ENCODE peak calls at places on chromosome 10, in ten cellular contexts. One of them, this sample, is unnamed.

GRCh38 chr10:546971-547590 is 142.4 kb downstream of the DIP2C start:
- DNase-seq in AG10803: no peak
- DNase-seq in fibroblast of mammary gland: no peak
- DNase-seq in MM.1S: no peak
- DNase-seq in lower lobe of right lung: no peak
- DNase-seq in CD4-positive, alpha-beta T cell: no peak
- DNase-seq in glutamatergic neuron: no peak
- DNase-seq in lower leg skin: peak
- DNase-seq in heart right ventricle: no peak
- DNase-seq in fibroblast of lung: no peak
- DNase-seq in this sample: no peak

GRCh38 chr10:79252450-79252849 is 94.8 kb upstream of the PPIF start:
- DNase-seq in AG10803: no peak
- DNase-seq in fibroblast of mammary gland: no peak
- DNase-seq in MM.1S: no peak
- DNase-seq in lower lobe of right lung: no peak
- DNase-seq in CD4-positive, alpha-beta T cell: no peak
- DNase-seq in glutamatergic neuron: no peak
- DNase-seq in lower leg skin: no peak
- DNase-seq in heart right ventricle: no peak
- DNase-seq in fibroblast of lung: no peak
- DNase-seq in this sample: no peak

GRCh38 chr10:94108200-94108599 is 114.5 kb downstream of the PLCE1 start:
- DNase-seq in AG10803: peak
- DNase-seq in fibroblast of mammary gland: peak
- DNase-seq in MM.1S: no peak
- DNase-seq in lower lobe of right lung: no peak
- DNase-seq in CD4-positive, alpha-beta T cell: no peak
- DNase-seq in glutamatergic neuron: no peak
- DNase-seq in lower leg skin: no peak
- DNase-seq in heart right ventricle: no peak
- DNase-seq in fibroblast of lung: peak
- DNase-seq in this sample: peak

GRCh38 chr10:87579563-87579962 is 74.9 kb downstream of the MINPP1 start:
- DNase-seq in AG10803: no peak
- DNase-seq in fibroblast of mammary gland: peak
- DNase-seq in MM.1S: no peak
- DNase-seq in lower lobe of right lung: no peak
- DNase-seq in CD4-positive, alpha-beta T cell: no peak
- DNase-seq in glutamatergic neuron: no peak
- DNase-seq in lower leg skin: no peak
- DNase-seq in heart right ventricle: no peak
- DNase-seq in fibroblast of lung: peak
- DNase-seq in this sample: no peak

GRCh38 chr10:129911451-129912160 is 52.5 kb downstream of the EBF3 start:
- DNase-seq in AG10803: no peak
- DNase-seq in fibroblast of mammary gland: no peak
- DNase-seq in MM.1S: no peak
- DNase-seq in lower lobe of right lung: no peak
- DNase-seq in CD4-positive, alpha-beta T cell: no peak
- DNase-seq in glutamatergic neuron: no peak
- DNase-seq in lower leg skin: no peak
- DNase-seq in heart right ventricle: no peak
- DNase-seq in fibroblast of lung: no peak
- DNase-seq in this sample: no peak

GRCh38 chr10:6924166-6924565 is 344.1 kb upstream of the PRKCQ start:
- DNase-seq in AG10803: peak
- DNase-seq in fibroblast of mammary gland: peak
- DNase-seq in MM.1S: no peak
- DNase-seq in lower lobe of right lung: no peak
- DNase-seq in CD4-positive, alpha-beta T cell: no peak
- DNase-seq in glutamatergic neuron: no peak
- DNase-seq in lower leg skin: no peak
- DNase-seq in heart right ventricle: no peak
- DNase-seq in fibroblast of lung: peak
- DNase-seq in this sample: peak

GRCh38 chr10:4763960-4764428 is 62.0 kb upstream of the AKR1E2 start:
- DNase-seq in AG10803: peak
- DNase-seq in fibroblast of mammary gland: peak
- DNase-seq in MM.1S: no peak
- DNase-seq in lower lobe of right lung: no peak
- DNase-seq in CD4-positive, alpha-beta T cell: no peak
- DNase-seq in glutamatergic neuron: no peak
- DNase-seq in lower leg skin: no peak
- DNase-seq in heart right ventricle: no peak
- DNase-seq in fibroblast of lung: peak
- DNase-seq in this sample: no peak

GRCh38 chr10:4514445-4515108 is 311.4 kb upstream of the AKR1E2 start:
- DNase-seq in AG10803: no peak
- DNase-seq in fibroblast of mammary gland: peak
- DNase-seq in MM.1S: no peak
- DNase-seq in lower lobe of right lung: peak
- DNase-seq in CD4-positive, alpha-beta T cell: no peak
- DNase-seq in glutamatergic neuron: no peak
- DNase-seq in lower leg skin: peak
- DNase-seq in heart right ventricle: peak
- DNase-seq in fibroblast of lung: no peak
- DNase-seq in this sample: no peak

GRCh38 chr10:122473116-122473515 is 11.8 kb downstream of the HTRA1 start:
- DNase-seq in AG10803: no peak
- DNase-seq in fibroblast of mammary gland: no peak
- DNase-seq in MM.1S: no peak
- DNase-seq in lower lobe of right lung: no peak
- DNase-seq in CD4-positive, alpha-beta T cell: no peak
- DNase-seq in glutamatergic neuron: no peak
- DNase-seq in lower leg skin: peak
- DNase-seq in heart right ventricle: no peak
- DNase-seq in fibroblast of lung: no peak
- DNase-seq in this sample: no peak

GRCh38 chr10:74755273-74755672 is 71.1 kb upstream of the KAT6B start:
- DNase-seq in AG10803: no peak
- DNase-seq in fibroblast of mammary gland: no peak
- DNase-seq in MM.1S: no peak
- DNase-seq in lower lobe of right lung: no peak
- DNase-seq in CD4-positive, alpha-beta T cell: no peak
- DNase-seq in glutamatergic neuron: no peak
- DNase-seq in lower leg skin: peak
- DNase-seq in heart right ventricle: no peak
- DNase-seq in fibroblast of lung: no peak
- DNase-seq in this sample: no peak

DNA sequence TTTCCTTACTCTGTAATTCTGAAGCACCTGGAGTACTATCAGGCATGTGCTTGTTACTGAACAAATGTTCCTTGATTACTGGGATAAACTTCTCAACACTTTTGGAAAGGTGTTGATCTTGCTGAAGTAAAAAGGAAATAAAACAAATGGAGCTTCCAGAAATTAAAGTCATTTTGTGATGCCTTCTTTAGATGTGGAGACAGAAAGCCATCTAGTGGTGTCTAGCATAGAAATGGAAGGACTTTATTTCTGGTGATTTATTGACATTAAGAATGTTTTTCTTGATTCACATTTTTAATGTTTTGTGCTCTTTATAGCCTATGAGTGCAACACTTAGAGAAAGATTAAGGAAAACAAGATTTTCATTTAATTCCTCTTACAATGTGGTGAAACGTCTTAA is 1.4 kb downstream of the SFR1 start:
- DNase-seq in AG10803: peak
- DNase-seq in fibroblast of mammary gland: peak
- DNase-seq in MM.1S: peak
- DNase-seq in lower lobe of right lung: no peak
- DNase-seq in CD4-positive, alpha-beta T cell: no peak
- DNase-seq in glutamatergic neuron: no peak
- DNase-seq in lower leg skin: no peak
- DNase-seq in heart right ventricle: no peak
- DNase-seq in fibroblast of lung: peak
- DNase-seq in this sample: peak
- TF ChIP-seq CTCF in AG10803: peak
- TF ChIP-seq CTCF in fibroblast of mammary gland: peak
- TF ChIP-seq CTCF in MM.1S: peak
- TF ChIP-seq CTCF in lower lobe of right lung: peak
- TF ChIP-seq CTCF in CD4-positive, alpha-beta T cell: peak
- TF ChIP-seq CTCF in glutamatergic neuron: no peak
- TF ChIP-seq CTCF in lower leg skin: no peak
- TF ChIP-seq CTCF in heart right ventricle: no peak
- TF ChIP-seq CTCF in fibroblast of lung: peak
- TF ChIP-seq CTCF in this sample: peak

GRCh38 chr10:84850826-84851225 is 522.4 kb downstream of the CCSER2 start:
- DNase-seq in AG10803: no peak
- DNase-seq in fibroblast of mammary gland: no peak
- DNase-seq in MM.1S: no peak
- DNase-seq in lower lobe of right lung: no peak
- DNase-seq in CD4-positive, alpha-beta T cell: no peak
- DNase-seq in glutamatergic neuron: no peak
- DNase-seq in lower leg skin: no peak
- DNase-seq in heart right ventricle: no peak
- DNase-seq in fibroblast of lung: no peak
- DNase-seq in this sample: no peak

GRCh38 chr10:84848967-84849366 is 520.6 kb downstream of the CCSER2 start:
- DNase-seq in AG10803: no peak
- DNase-seq in fibroblast of mammary gland: no peak
- DNase-seq in MM.1S: no peak
- DNase-seq in lower lobe of right lung: no peak
- DNase-seq in CD4-positive, alpha-beta T cell: no peak
- DNase-seq in glutamatergic neuron: no peak
- DNase-seq in lower leg skin: no peak
- DNase-seq in heart right ventricle: no peak
- DNase-seq in fibroblast of lung: no peak
- DNase-seq in this sample: no peak

GRCh38 chr10:84846646-84847045 is 518.3 kb downstream of the CCSER2 start:
- DNase-seq in AG10803: no peak
- DNase-seq in fibroblast of mammary gland: no peak
- DNase-seq in MM.1S: no peak
- DNase-seq in lower lobe of right lung: no peak
- DNase-seq in CD4-positive, alpha-beta T cell: no peak
- DNase-seq in glutamatergic neuron: peak
- DNase-seq in lower leg skin: no peak
- DNase-seq in heart right ventricle: no peak
- DNase-seq in fibroblast of lung: no peak
- DNase-seq in this sample: no peak

GRCh38 chr10:84842593-84842992 is 514.2 kb downstream of the CCSER2 start:
- DNase-seq in AG10803: no peak
- DNase-seq in fibroblast of mammary gland: no peak
- DNase-seq in MM.1S: no peak
- DNase-seq in lower lobe of right lung: no peak
- DNase-seq in CD4-positive, alpha-beta T cell: no peak
- DNase-seq in glutamatergic neuron: no peak
- DNase-seq in lower leg skin: no peak
- DNase-seq in heart right ventricle: peak
- DNase-seq in fibroblast of lung: no peak
- DNase-seq in this sample: no peak

DNA sequence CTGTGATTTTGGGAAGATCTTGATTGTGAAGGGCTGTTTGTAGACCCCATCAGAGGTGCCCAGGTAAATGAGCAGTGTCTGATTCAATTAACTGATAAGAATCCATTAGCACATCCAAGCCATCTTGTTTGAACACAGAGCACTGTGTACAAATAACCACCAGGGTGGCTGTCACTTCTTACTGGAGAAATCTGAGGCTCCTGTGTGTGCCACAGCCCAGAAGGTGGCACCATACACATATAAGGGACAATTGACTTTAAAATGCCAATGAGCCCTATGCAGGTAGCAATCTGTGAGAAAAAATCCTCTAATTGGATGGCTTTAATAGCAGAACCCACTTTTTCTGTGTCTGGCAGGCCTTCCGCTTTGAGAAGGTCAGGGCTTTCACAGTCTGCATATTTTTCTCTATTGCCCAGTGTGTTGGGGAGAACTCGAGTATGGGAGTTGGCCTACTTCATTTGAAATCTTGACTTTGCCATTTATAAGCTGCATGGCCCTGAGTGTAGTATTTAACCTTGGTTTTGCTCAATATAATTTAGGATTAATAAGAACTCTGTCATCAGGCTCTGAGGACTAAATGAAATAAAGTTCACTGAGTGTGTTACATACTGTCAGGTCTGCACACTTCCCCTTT is 517.4 kb downstream of the CCSER2 start:
- DNase-seq in AG10803: no peak
- DNase-seq in fibroblast of mammary gland: no peak
- DNase-seq in MM.1S: peak
- DNase-seq in lower lobe of right lung: no peak
- DNase-seq in CD4-positive, alpha-beta T cell: no peak
- DNase-seq in glutamatergic neuron: no peak
- DNase-seq in lower leg skin: no peak
- DNase-seq in heart right ventricle: no peak
- DNase-seq in fibroblast of lung: no peak
- DNase-seq in this sample: peak
- TF ChIP-seq CTCF in AG10803: no peak
- TF ChIP-seq CTCF in fibroblast of mammary gland: no peak
- TF ChIP-seq CTCF in MM.1S: peak
- TF ChIP-seq CTCF in lower lobe of right lung: peak
- TF ChIP-seq CTCF in CD4-positive, alpha-beta T cell: no peak
- TF ChIP-seq CTCF in glutamatergic neuron: no peak
- TF ChIP-seq CTCF in lower leg skin: no peak
- TF ChIP-seq CTCF in heart right ventricle: peak
- TF ChIP-seq CTCF in fibroblast of lung: no peak
- TF ChIP-seq CTCF in this sample: no peak

GRCh38 chr10:112722758-112723157 is 227.3 kb upstream of the TCF7L2 start:
- DNase-seq in AG10803: no peak
- DNase-seq in fibroblast of mammary gland: no peak
- DNase-seq in MM.1S: no peak
- DNase-seq in lower lobe of right lung: no peak
- DNase-seq in CD4-positive, alpha-beta T cell: no peak
- DNase-seq in glutamatergic neuron: no peak
- DNase-seq in lower leg skin: no peak
- DNase-seq in heart right ventricle: no peak
- DNase-seq in fibroblast of lung: no peak
- DNase-seq in this sample: no peak
- TF ChIP-seq CTCF in AG10803: no peak
- TF ChIP-seq CTCF in fibroblast of mammary gland: no peak
- TF ChIP-seq CTCF in MM.1S: no peak
- TF ChIP-seq CTCF in lower lobe of right lung: no peak
- TF ChIP-seq CTCF in CD4-positive, alpha-beta T cell: no peak
- TF ChIP-seq CTCF in glutamatergic neuron: no peak
- TF ChIP-seq CTCF in lower leg skin: no peak
- TF ChIP-seq CTCF in heart right ventricle: no peak
- TF ChIP-seq CTCF in fibroblast of lung: no peak
- TF ChIP-seq CTCF in this sample: no peak

GRCh38 chr10:124152781-124153600 is 59.6 kb upstream of the CHST15 start:
- DNase-seq in AG10803: peak
- DNase-seq in fibroblast of mammary gland: peak
- DNase-seq in MM.1S: peak
- DNase-seq in lower lobe of right lung: peak
- DNase-seq in CD4-positive, alpha-beta T cell: peak
- DNase-seq in glutamatergic neuron: no peak
- DNase-seq in lower leg skin: no peak
- DNase-seq in heart right ventricle: peak
- DNase-seq in fibroblast of lung: peak
- DNase-seq in this sample: peak
- TF ChIP-seq CTCF in AG10803: no peak
- TF ChIP-seq CTCF in fibroblast of mammary gland: no peak
- TF ChIP-seq CTCF in MM.1S: peak
- TF ChIP-seq CTCF in lower lobe of right lung: no peak
- TF ChIP-seq CTCF in CD4-positive, alpha-beta T cell: no peak
- TF ChIP-seq CTCF in glutamatergic neuron: no peak
- TF ChIP-seq CTCF in lower leg skin: no peak
- TF ChIP-seq CTCF in heart right ventricle: no peak
- TF ChIP-seq CTCF in fibroblast of lung: no peak
- TF ChIP-seq CTCF in this sample: no peak